ENCODE peak calls at places on chromosomes 16 and 17, in four cellular contexts. E is trophoblast cell, A is fibroblast of lung, K is H9. B is an unnamed sample.

GRCh38 chr17:66843606-66844005 is 8.7 kb downstream of the CACNG5 start:
- DNase-seq in A (no peak), K (no peak), E (no peak), B (no peak)

GRCh38 chr16:28237754-28238357 is 26.1 kb upstream of the XPO6 start:
- DNase-seq in E (no peak), K (no peak), A (no peak), B (no peak)

GRCh38 chr16:263182-263774 is 12.5 kb downstream of the RGS11 start:
- DNase-seq in A (no peak), K (no peak), E (no peak), B (no peak)

GRCh38 chr17:46822388-46822921 is 4.0 kb upstream of the WNT3 start:
- DNase-seq in A (no peak), E (peak; percentile 42), K (peak; percentile 90), B (no peak)

GRCh38 chr17:72940511-72940910 is 152.0 kb downstream of the SLC39A11 start:
- DNase-seq in A (no peak), E (peak; percentile 95), K (no peak), B (no peak)

GRCh38 chr16:85605912-85606841 is 6.9 kb upstream of the GSE1 start:
- DNase-seq in A (no peak), K (no peak), E (no peak), B (no peak)

GRCh38 chr16:11621920-11622651 is 35.4 kb upstream of the LITAF start:
- DNase-seq in A (peak; percentile 69), E (no peak), K (no peak), B (no peak)

GRCh38 chr16:2147981-2148671 is at the start of gene RAB26:
- DNase-seq in K (peak; percentile 85), A (peak; percentile 44), E (peak; percentile 30), B (no peak)

GRCh38 chr16:1767116-1767994 is 4.0 kb downstream of the NME3 start:
- DNase-seq in A (no peak), K (no peak), E (no peak), B (no peak)

GRCh38 chr16:7835032-7835431 is 502.4 kb downstream of the RBFOX1 start:
- DNase-seq in K (no peak), A (no peak), E (no peak), B (no peak)

GRCh38 chr17:77127735-77128361 is 12.9 kb upstream of the SEC14L1 start:
- DNase-seq in A (no peak), K (no peak), E (no peak), B (peak; percentile 41)

GRCh38 chr16:1445518-1446197 is 1.3 kb upstream of the CCDC154 start:
- DNase-seq in A (no peak), E (no peak), K (no peak), B (no peak)

GRCh38 chr17:31390748-31391495 is 553 bp upstream of the RAB11FIP4 start:
- DNase-seq in A (no peak), K (peak; percentile 69), E (peak; percentile 67), B (no peak)

GRCh38 chr17:79977161-79977631 is 58.5 kb downstream of the TBC1D16 start:
- DNase-seq in A (no peak), K (peak; percentile 25), E (no peak), B (no peak)

GRCh38 chr17:56309897-56310296 is 156.6 kb downstream of the ANKFN1 start:
- DNase-seq in E (peak; percentile 35), K (no peak), A (peak; percentile 48), B (peak; percentile 70)

GRCh38 chr16:81693047-81693446 is 86.0 kb upstream of the PLCG2 start:
- DNase-seq in K (no peak), A (peak; percentile 41), E (peak; percentile 64), B (peak; percentile 80)

GRCh38 chr16:57736419-57737281 is 1.1 kb downstream of the KATNB1 start:
- DNase-seq in K (peak; percentile 71), E (peak; percentile 78), A (peak; percentile 82), B (peak; percentile 77)

GRCh38 chr16:57694556-57695377 is at the start of gene DRC7:
- DNase-seq in E (peak; percentile 27), A (peak; percentile 41), K (peak; percentile 78), B (peak; percentile 31)

GRCh38 chr16:2785101-2785991 is 2.0 kb downstream of the PRSS33 start:
- DNase-seq in K (peak; percentile 45), A (no peak), E (no peak), B (no peak)

GRCh38 chr17:18157354-18157985 is 26.2 kb upstream of the ALKBH5 start:
- DNase-seq in E (no peak), A (no peak), K (no peak), B (no peak)

GRCh38 chr17:80348551-80349436 is 66.2 kb upstream of the ENDOV start:
- DNase-seq in A (no peak), E (no peak), K (no peak), B (no peak)

GRCh38 chr16:4940719-4941118 is 3.8 kb upstream of the PPL start:
- DNase-seq in E (no peak), K (no peak), A (no peak), B (no peak)

GRCh38 chr17:59331929-59332889 is 754 bp downstream of the YPEL2 start:
- DNase-seq in A (no peak), E (peak; percentile 54), K (no peak), B (no peak)

GRCh38 chr16:30027588-30028437 is 3.3 kb downstream of the TLCD3B start:
- DNase-seq in E (no peak), K (no peak), A (no peak), B (no peak)

GRCh38 chr16:68800257-68800875 is 43.0 kb upstream of the TANGO6 start:
- DNase-seq in E (peak; percentile 92), K (peak; percentile 83), A (peak; percentile 82), B (peak; percentile 89)

GRCh38 chr17:30831663-30832437 is at the start of gene ATAD5:
- DNase-seq in E (peak; percentile 97), A (peak; percentile 92), K (peak; percentile 92), B (peak; percentile 88)

GRCh38 chr16:54937673-54938350 is 7.1 kb downstream of the IRX5 start:
- DNase-seq in A (no peak), K (no peak), E (peak; percentile 21), B (no peak)

GRCh38 chr16:17306745-17307144 is 164.0 kb downstream of the XYLT1 start:
- DNase-seq in A (no peak), E (peak; percentile 14), K (no peak), B (no peak)

GRCh38 chr17:60086822-60087591 is 8.3 kb upstream of the HEATR6 start:
- DNase-seq in K (no peak), E (peak; percentile 52), A (peak; percentile 51), B (peak; percentile 40)

GRCh38 chr16:17448640-17449638 is 21.8 kb downstream of the XYLT1 start:
- DNase-seq in A (no peak), E (no peak), K (no peak), B (no peak)

GRCh38 chr16:87678618-87679017 is 76.3 kb downstream of the JPH3 start:
- DNase-seq in E (peak; percentile 57), A (no peak), K (no peak), B (no peak)

DNA sequence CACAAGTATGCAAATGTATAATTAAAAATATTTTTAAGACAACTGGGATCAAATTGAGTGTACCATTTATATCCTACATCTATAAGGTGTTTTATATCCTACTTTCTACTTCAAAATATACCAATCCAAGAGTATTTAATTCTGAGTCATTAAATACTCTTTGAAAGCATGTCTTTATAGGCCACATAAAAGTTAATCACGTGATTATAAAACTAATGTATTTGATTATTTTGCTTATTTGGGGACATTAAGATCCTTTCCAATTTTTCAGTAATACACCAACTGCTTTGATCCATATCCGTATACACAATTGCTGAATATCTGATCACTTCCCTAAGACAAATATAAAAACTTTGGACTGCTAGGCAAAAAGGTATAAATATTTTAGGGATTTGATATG is 26.6 kb upstream of the MAF start:
- DNase-seq in E (no peak), K (no peak), A (no peak), B (no peak)
- H2AFZ ChIP-seq in E (no peak overlapping the region), K (no peak overlapping the region), A (no peak overlapping the region), B (no peak overlapping the region)

GRCh38 chr17:39739885-39740356 is 2.2 kb downstream of the GRB7 start:
- DNase-seq in A (no peak), E (peak; percentile 42), K (peak; percentile 69), B (no peak)

GRCh38 chr17:39742126-39742855 is 4.6 kb downstream of the GRB7 start:
- DNase-seq in K (no peak), E (no peak), A (no peak), B (no peak)

GRCh38 chr17:39739020-39739884 is 1.5 kb downstream of the GRB7 start:
- DNase-seq in A (no peak), E (peak; percentile 84), K (peak; percentile 90), B (no peak)

GRCh38 chr17:39738568-39738901 is 797 bp downstream of the GRB7 start:
- DNase-seq in A (no peak), E (peak; percentile 74), K (peak; percentile 75), B (no peak)

GRCh38 chr17:39740357-39741111 is 2.8 kb downstream of the GRB7 start:
- DNase-seq in E (no peak), K (peak; percentile 96), A (peak; percentile 11), B (no peak)
- H3K4me2 ChIP-seq in E (peak overlapping the region; percentile 85), K (peak overlapping the region; percentile 73), A (peak overlapping the region; percentile 25), B (peak overlapping the region; percentile 76)

DNA sequence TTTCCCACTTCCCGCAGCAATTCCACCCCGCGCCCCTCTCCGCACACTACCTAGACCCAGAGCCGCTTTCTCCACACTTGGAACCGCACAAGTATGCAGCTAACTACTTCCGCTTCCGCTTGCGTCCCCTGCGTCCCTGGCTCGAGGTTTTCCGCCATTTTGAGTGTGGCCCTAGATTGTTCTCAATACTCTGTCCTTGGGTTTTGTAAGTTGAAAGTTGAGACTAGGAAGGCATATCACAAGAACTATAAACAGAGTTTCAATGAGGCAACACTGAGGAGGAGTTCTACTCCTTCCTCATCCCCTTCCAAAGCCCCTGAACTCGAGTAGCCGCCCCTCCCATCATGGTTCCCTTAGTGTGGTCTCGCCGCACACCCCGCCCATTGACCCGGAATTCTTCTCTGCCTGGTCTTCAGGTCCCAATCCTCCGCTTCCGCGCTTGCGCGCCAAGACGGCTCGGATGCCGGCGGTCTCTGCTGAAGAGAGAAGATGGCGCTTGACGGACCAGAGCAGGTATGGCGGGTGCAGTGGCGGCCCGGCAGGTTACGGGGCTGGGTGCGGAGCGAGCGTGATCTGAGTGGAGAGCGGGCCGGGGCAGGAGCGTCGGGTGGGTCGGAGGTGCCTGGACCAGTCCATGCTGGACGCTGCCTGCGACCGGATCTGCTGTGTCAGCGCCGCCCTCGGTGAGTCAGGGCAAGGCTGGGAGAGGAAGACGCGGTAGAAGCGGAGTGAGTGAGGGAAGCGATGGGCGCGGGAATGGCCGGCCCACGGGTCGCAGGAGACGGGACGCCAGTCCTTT is at the start of the genes FTSJ3 and PSMC5:
- DNase-seq in A (peak; percentile 96), K (peak; percentile 98), E (peak; percentile 95), B (peak; percentile 90)
- H3K9ac ChIP-seq in A (peak within 1 kb of the TSS; percentile 92), K (peak within 1 kb of the TSS; percentile 94), E (peak within 1 kb of the TSS; percentile 93), B (peak within 1 kb of the TSS; percentile 85)

GRCh38 chr16:12735805-12736204 is 67.9 kb downstream of the CPPED1 start:
- DNase-seq in K (no peak), E (no peak), A (no peak), B (no peak)

GRCh38 chr16:12744860-12745259 is 58.8 kb downstream of the CPPED1 start:
- DNase-seq in K (no peak), A (no peak), E (no peak), B (no peak)

GRCh38 chr16:12737563-12737962 is 66.1 kb downstream of the CPPED1 start:
- DNase-seq in E (no peak), A (no peak), K (no peak), B (no peak)

GRCh38 chr16:12741176-12741575 is 62.5 kb downstream of the CPPED1 start:
- DNase-seq in A (no peak), E (no peak), K (no peak), B (no peak)

GRCh38 chr16:12739738-12740137 is 63.9 kb downstream of the CPPED1 start:
- DNase-seq in K (no peak), A (no peak), E (no peak), B (no peak)
- H2AFZ ChIP-seq in K (no peak overlapping the region), A (no peak overlapping the region), E (no peak overlapping the region), B (no peak overlapping the region)

GRCh38 chr16:88899901-88900648 is 33.6 kb upstream of the PABPN1L start:
- DNase-seq in E (no peak), A (no peak), K (no peak), B (no peak)
- H3K4me2 ChIP-seq in E (no peak overlapping the region), A (no peak overlapping the region), K (no peak overlapping the region), B (no peak overlapping the region)